ENCODE peak calls at places on chromosomes 11 and 22, in nine cellular contexts. Y is Caco-2; O is testis; S is ACHN; D is GM23248; E is HEK293T; J is stimulated activated effector memory CD8-positive, alpha-beta T cell treated with anti-CD3 and anti-CD28 coated beads, Interleukin-12 subunit alpha, Interleukin-12 subunit beta, amount 100 ng/mL, for 72 hours; X is hypothalamus; U is activated CD8-positive, alpha-beta memory T cell treated with anti-CD3 and anti-CD28 coated beads, Interleukin-2, amount 10 ng/mL, durations not matched to agents 7 days and 5 days. K is an unnamed sample.

GRCh38 chr11:15507592-15507991 is 392.9 kb downstream of the INSC start:
- DNase-seq in Y (peak; percentile 62), O (no peak), S (no peak), D (no peak), E (no peak), J (no peak), X (no peak), U (no peak), K (no peak)

GRCh38 chr11:127110542-127110941 is 110.0 kb upstream of the KIRREL3 start:
- DNase-seq in Y (no peak), O (no peak), S (no peak), D (no peak), E (no peak), J (no peak), X (no peak), U (no peak), K (no peak)

GRCh38 chr22:30036656-30037055 is 43.6 kb upstream of the HORMAD2 start:
- DNase-seq in Y (no peak), O (no peak), S (no peak), D (peak; percentile 59), E (no peak), J (no peak), X (no peak), U (no peak), K (no peak)

GRCh38 chr22:23622634-23623033 is 9.5 kb downstream of the DRICH1 start:
- DNase-seq in Y (no peak), O (no peak), S (no peak), D (peak; percentile 35), E (peak; percentile 42), J (no peak), X (no peak), U (no peak), K (no peak)

GRCh38 chr11:75626692-75627536 is 41.9 kb downstream of the MAP6 start:
- DNase-seq in Y (no peak), O (no peak), S (no peak), D (peak; percentile 60), E (no peak), J (no peak), X (no peak), U (no peak), K (no peak)

GRCh38 chr11:60781286-60782044 is 3.7 kb upstream of the MS4A10 start:
- DNase-seq in Y (no peak), O (no peak), S (no peak), D (no peak), E (no peak), J (no peak), X (no peak), U (no peak), K (no peak)

GRCh38 chr11:125674210-125674609 is 6.4 kb downstream of the ACRV1 start:
- DNase-seq in Y (no peak), O (no peak), S (no peak), D (no peak), E (no peak), J (no peak), X (no peak), U (no peak), K (no peak)

GRCh38 chr22:37419916-37420655 is 7.2 kb downstream of the ELFN2 start:
- DNase-seq in Y (peak; percentile 53), O (no peak), S (no peak), D (peak; percentile 41), E (no peak), J (no peak), X (no peak), U (peak; percentile 61), K (peak; percentile 28)

GRCh38 chr11:120612363-120613263 is 101.1 kb downstream of the GRIK4 start:
- DNase-seq in Y (peak; percentile 44), O (no peak), S (peak; percentile 22), D (peak; percentile 22), E (no peak), J (no peak), X (no peak), U (peak; percentile 64), K (no peak)

GRCh38 chr11:624705-625635 is at the start of gene CDHR5:
- DNase-seq in Y (peak; percentile 75), O (no peak), S (no peak), D (no peak), E (no peak), J (no peak), X (no peak), U (no peak), K (no peak)

GRCh38 chr11:45828996-45829395 is 18.3 kb upstream of the CRY2 start:
- DNase-seq in Y (no peak), O (no peak), S (no peak), D (no peak), E (no peak), J (no peak), X (no peak), U (no peak), K (no peak)

GRCh38 chr11:121464352-121464946 is 11.7 kb upstream of the SORL1-AS1 start:
- DNase-seq in Y (no peak), O (peak; percentile 58), S (peak; percentile 80), D (peak; percentile 90), E (no peak), J (peak; percentile 57), X (no peak), U (peak; percentile 88), K (peak; percentile 40)

GRCh38 chr11:7577226-7577882 is 63.6 kb downstream of the PPFIBP2 start:
- DNase-seq in Y (no peak), O (peak; percentile 63), S (no peak), D (peak; percentile 55), E (no peak), J (no peak), X (peak; percentile 30), U (no peak), K (no peak)

GRCh38 chr11:107549253-107549953 is 16.1 kb downstream of the ALKBH8 start:
- DNase-seq in Y (peak; percentile 50), O (no peak), S (peak; percentile 49), D (peak; percentile 61), E (peak; percentile 33), J (no peak), X (no peak), U (peak; percentile 43), K (no peak)

GRCh38 chr11:126061707-126062678 is 673 bp downstream of the CDON start:
- DNase-seq in Y (peak; percentile 72), O (peak; percentile 41), S (peak; percentile 50), D (peak; percentile 76), E (peak; percentile 65), J (no peak), X (no peak), U (peak; percentile 52), K (peak; percentile 51)

GRCh38 chr11:10631761-10632160 is 61.8 kb downstream of the IRAG1 start:
- DNase-seq in Y (no peak), O (no peak), S (no peak), D (no peak), E (no peak), J (no peak), X (no peak), U (peak; percentile 14), K (no peak)

GRCh38 chr11:2377511-2378443 is 667 bp downstream of the CD81 start:
- DNase-seq in Y (peak; percentile 61), O (peak; percentile 88), S (peak; percentile 46), D (peak; percentile 86), E (peak; percentile 71), J (peak; percentile 36), X (peak; percentile 32), U (peak; percentile 68), K (peak; percentile 64)

GRCh38 chr22:23401910-23402274 is 178.2 kb downstream of the IGLL1 start:
- DNase-seq in Y (peak; percentile 23), O (peak; percentile 34), S (peak; percentile 7), D (no peak), E (no peak), J (no peak), X (no peak), U (no peak), K (no peak)

GRCh38 chr11:14189874-14190273 is 169.1 kb downstream of the RRAS2 start:
- DNase-seq in Y (no peak), O (peak; percentile 60), S (no peak), D (peak; percentile 30), E (no peak), J (no peak), X (no peak), U (no peak), K (no peak)

GRCh38 chr11:4134844-4135243 is 40.2 kb downstream of the RRM1 start:
- DNase-seq in Y (peak; percentile 17), O (no peak), S (peak; percentile 59), D (peak; percentile 23), E (no peak), J (no peak), X (no peak), U (no peak), K (no peak)

GRCh38 chr11:71342951-71343827 is 90.8 kb upstream of the SHANK2 start:
- DNase-seq in Y (peak; percentile 84), O (peak; percentile 65), S (peak; percentile 72), D (peak; percentile 45), E (peak; percentile 62), J (no peak), X (no peak), U (no peak), K (no peak)

GRCh38 chr11:87358461-87358860 is 320.7 kb downstream of the TMEM135 start:
- DNase-seq in Y (no peak), O (no peak), S (no peak), D (no peak), E (no peak), J (no peak), X (no peak), U (no peak), K (no peak)

GRCh38 chr11:65786786-65787636 is at the start of gene OVOL1:
- DNase-seq in Y (peak; percentile 93), O (peak; percentile 36), S (no peak), D (no peak), E (no peak), J (no peak), X (no peak), U (no peak), K (no peak)

GRCh38 chr11:113839842-113840241 is 35.5 kb downstream of the USP28 start:
- DNase-seq in Y (no peak), O (no peak), S (no peak), D (no peak), E (no peak), J (no peak), X (no peak), U (no peak), K (no peak)

GRCh38 chr11:27875480-27876208 is 175.4 kb upstream of the BDNF start:
- DNase-seq in Y (no peak), O (no peak), S (no peak), D (no peak), E (no peak), J (no peak), X (no peak), U (no peak), K (no peak)

GRCh38 chr22:40764743-40765441 is 54.3 kb downstream of the SLC25A17 start:
- DNase-seq in Y (no peak), O (no peak), S (no peak), D (peak; percentile 52), E (no peak), J (no peak), X (no peak), U (no peak), K (peak; percentile 17)